ENCODE peak calls at places on chromosomes 11 and 22, in nine cellular contexts. E is activated naive CD8-positive, alpha-beta T cell treated with anti-CD3 and anti-CD28 coated beads, Interleukin-2, amount 50 U/mL, for 24 hours; N is ureter; W is HTR-8/SVneo; H is activated CD4-positive, alpha-beta T cell treated with anti-CD3 and anti-CD28 coated beads, Interleukin-2, amount 50 U/mL, for 24 hours; I is endodermal cell; F is neuronal stem cell; Q is iris pigment epithelial cell; J is GDM1. P is an unnamed sample.

GRCh38 chr22:23263651-23264555 is 83.6 kb downstream of the BCR start:
- DNase-seq in E (peak), W (no peak), H (no peak), N (no peak), Q (no peak), F (no peak), J (no peak), I (no peak), P (peak)

GRCh38 chr22:42462016-42462415 is 29.8 kb upstream of the NFAM1 start:
- DNase-seq in I (no peak), H (no peak), W (no peak), F (no peak), J (no peak), N (no peak), E (no peak), Q (no peak), P (no peak)

GRCh38 chr11:109865558-109866186 is 227.5 kb upstream of the ZC3H12C start:
- DNase-seq in F (no peak), E (no peak), I (peak), N (no peak), J (peak), Q (no peak), W (peak), H (no peak), P (no peak)

GRCh38 chr11:1874406-1875092 is 17.1 kb downstream of the PRR33 start:
- DNase-seq in J (no peak), I (no peak), Q (no peak), W (no peak), H (no peak), F (no peak), N (no peak), E (no peak), P (no peak)

GRCh38 chr11:12540075-12540685 is 134.0 kb upstream of the TEAD1 start:
- DNase-seq in N (no peak), I (no peak), Q (peak), H (no peak), E (no peak), F (no peak), W (no peak), J (no peak), P (no peak)

GRCh38 chr11:82671451-82671850 is 62.2 kb downstream of the FAM181B start:
- DNase-seq in N (no peak), H (no peak), J (no peak), W (no peak), Q (no peak), E (no peak), I (no peak), F (no peak), P (no peak)

GRCh38 chr11:69700278-69701140 is 3.3 kb downstream of the FGF19 start:
- DNase-seq in I (peak), J (no peak), N (no peak), F (no peak), H (no peak), W (peak), E (no peak), Q (peak), P (no peak)

GRCh38 chr22:29733362-29734322 is 13.8 kb downstream of the CABP7 start:
- DNase-seq in N (peak), W (no peak), F (no peak), I (no peak), E (no peak), H (no peak), J (no peak), Q (no peak), P (no peak)

GRCh38 chr11:64580387-64580786 is 10.6 kb upstream of the SLC22A12 start:
- DNase-seq in F (no peak), E (no peak), Q (no peak), J (no peak), W (no peak), H (no peak), N (no peak), I (no peak), P (no peak)

GRCh38 chr22:46066691-46067090 is 83.6 kb upstream of the PPARA start:
- DNase-seq in N (no peak), F (no peak), E (no peak), Q (no peak), I (no peak), H (no peak), J (peak), W (no peak), P (no peak)

GRCh38 chr22:46063861-46064235 is 86.5 kb upstream of the PPARA start:
- DNase-seq in I (peak), H (no peak), W (no peak), Q (no peak), F (no peak), E (no peak), J (no peak), N (peak), P (no peak)

GRCh38 chr11:66970808-66971442 is 4.2 kb upstream of the C11orf86 start:
- DNase-seq in W (peak), F (no peak), N (peak), I (no peak), E (peak), Q (peak), J (no peak), H (no peak), P (no peak)